ENCODE peak calls at places on chromosomes 11 and 22, in four cellular contexts. D is IMR-90, O is H1, N is mesendoderm. C is an unnamed sample.

GRCh38 chr22:30889996-30890480 is 78.5 kb downstream of the MORC2 start:
- DNase-seq in D (no peak), O (peak; percentile 35), N (no peak), C (no peak)

GRCh38 chr11:104451193-104451592 is 287.2 kb upstream of the PDGFD start:
- DNase-seq in D (no peak), O (no peak), N (no peak), C (no peak)

GRCh38 chr11:75982309-75982708 is 167.3 kb downstream of the UVRAG start:
- DNase-seq in D (no peak), O (no peak), N (peak; percentile 55), C (no peak)

GRCh38 chr11:63882555-63883242 is 34.3 kb downstream of the RCOR2 start:
- DNase-seq in D (no peak), O (peak; percentile 69), N (peak; percentile 96), C (peak; percentile 82)

GRCh38 chr22:49754674-49755590 is 72.7 kb downstream of the BRD1 start:
- DNase-seq in D (no peak), O (no peak), N (no peak), C (peak; percentile 26)

GRCh38 chr22:27008454-27008853 is 351.1 kb downstream of the MIAT start:
- DNase-seq in D (no peak), O (no peak), N (no peak), C (no peak)

GRCh38 chr11:123519797-123520193 is 89.7 kb downstream of the GRAMD1B start:
- DNase-seq in D (no peak), O (no peak), N (no peak), C (no peak)

GRCh38 chr11:12842933-12843636 is 166.0 kb upstream of the RASSF10 start:
- DNase-seq in D (no peak), O (no peak), N (no peak), C (no peak)

GRCh38 chr11:131943296-131943695 is 572.9 kb downstream of the NTM start:
- DNase-seq in D (no peak), O (no peak), N (no peak), C (no peak)

GRCh38 chr11:44235765-44236201 is 74.2 kb downstream of the ALX4 start:
- DNase-seq in D (peak; percentile 31), O (no peak), N (no peak), C (no peak)

GRCh38 chr22:29071261-29072045 is 1.4 kb upstream of the KREMEN1 start:
- DNase-seq in D (peak; percentile 7), O (peak; percentile 78), N (peak; percentile 67), C (peak; percentile 72)

GRCh38 chr22:49878206-49878605 is 24.6 kb downstream of the ZBED4 start:
- DNase-seq in D (no peak), O (no peak), N (no peak), C (no peak)

GRCh38 chr11:66843776-66844495 is 695 bp downstream of the RCE1 start:
- DNase-seq in D (no peak), O (no peak), N (no peak), C (no peak)

GRCh38 chr11:100584201-100584600 is 102.9 kb upstream of the ARHGAP42 start:
- DNase-seq in D (no peak), O (no peak), N (no peak), C (no peak)

GRCh38 chr11:94897330-94897768 is 76.0 kb downstream of the CWC15 start:
- DNase-seq in D (peak; percentile 45), O (peak; percentile 73), N (peak; percentile 56), C (peak; percentile 56)

GRCh38 chr11:97202613-97203292 is 812.9 kb downstream of the JRKL start:
- DNase-seq in D (no peak), O (peak; percentile 55), N (peak; percentile 24), C (no peak)

GRCh38 chr11:10659339-10660216 is 34.0 kb downstream of the IRAG1 start:
- DNase-seq in D (peak; percentile 95), O (no peak), N (peak; percentile 57), C (no peak)

GRCh38 chr22:42581762-42582716 is 28.3 kb downstream of the SERHL2 start:
- DNase-seq in D (peak; percentile 59), O (peak; percentile 88), N (peak; percentile 77), C (peak; percentile 75)

GRCh38 chr22:23649071-23649501 is 17.0 kb upstream of the DRICH1 start:
- DNase-seq in D (no peak), O (no peak), N (no peak), C (no peak)

GRCh38 chr22:36867695-36868094 is 6.9 kb downstream of the NCF4 start:
- DNase-seq in D (no peak), O (no peak), N (no peak), C (no peak)

GRCh38 chr22:36870250-36870649 is 9.4 kb downstream of the NCF4 start:
- DNase-seq in D (no peak), O (no peak), N (no peak), C (no peak)

GRCh38 chr22:36871669-36872081 is 10.9 kb downstream of the NCF4 start:
- DNase-seq in D (no peak), O (no peak), N (peak; percentile 45), C (peak; percentile 56)

GRCh38 chr22:36865346-36865745 is 4.5 kb downstream of the NCF4 start:
- DNase-seq in D (no peak), O (no peak), N (peak; percentile 49), C (peak; percentile 66)

GRCh38 chr22:36868546-36868945 is 7.7 kb downstream of the NCF4 start:
- DNase-seq in D (no peak), O (no peak), N (no peak), C (no peak)
- H3K56ac ChIP-seq in D (no peak overlapping the region), O (no peak overlapping the region), N (no peak overlapping the region), C (no peak overlapping the region)

GRCh38 chr11:128929468-128929867 is 13.2 kb downstream of the TP53AIP1 start:
- DNase-seq in D (peak; percentile 18), O (no peak), N (no peak), C (peak; percentile 42)

GRCh38 chr11:128931066-128931465 is 11.6 kb downstream of the TP53AIP1 start:
- DNase-seq in D (no peak), O (no peak), N (no peak), C (no peak)

GRCh38 chr11:128931661-128932060 is 11.0 kb downstream of the TP53AIP1 start:
- DNase-seq in D (no peak), O (no peak), N (no peak), C (no peak)

GRCh38 chr11:128928400-128928799 is 14.3 kb downstream of the TP53AIP1 start:
- DNase-seq in D (peak; percentile 24), O (no peak), N (no peak), C (no peak)

GRCh38 chr11:128929991-128930390 is 12.7 kb downstream of the TP53AIP1 start:
- DNase-seq in D (peak; percentile 73), O (no peak), N (peak; percentile 37), C (no peak)
- H3K18ac ChIP-seq in D (no peak overlapping the region), O (no peak overlapping the region), N (no peak overlapping the region), C (no peak overlapping the region)

GRCh38 chr11:46590740-46591606 is 2.9 kb downstream of the AMBRA1 start:
- DNase-seq in D (no peak), O (no peak), N (no peak), C (no peak)

GRCh38 chr11:46588915-46589314 is 4.9 kb downstream of the AMBRA1 start:
- DNase-seq in D (no peak), O (no peak), N (no peak), C (no peak)

GRCh38 chr11:46582588-46582987 is 11.2 kb downstream of the AMBRA1 start:
- DNase-seq in D (no peak), O (no peak), N (no peak), C (no peak)

GRCh38 chr11:46593550-46594382 is at the start of gene AMBRA1:
- DNase-seq in D (peak; percentile 92), O (peak; percentile 95), N (peak; percentile 97), C (peak; percentile 91)

GRCh38 chr11:46588131-46588530 is 5.7 kb downstream of the AMBRA1 start:
- DNase-seq in D (peak; percentile 78), O (no peak), N (no peak), C (no peak)
- H3K56ac ChIP-seq in D (no peak overlapping the region), O (no peak overlapping the region), N (no peak overlapping the region), C (no peak overlapping the region)

GRCh38 chr11:60974726-60975125 is 3.2 kb downstream of the CD6 start:
- DNase-seq in D (no peak), O (no peak), N (no peak), C (no peak)

GRCh38 chr11:60982184-60982583 is 10.7 kb downstream of the CD6 start:
- DNase-seq in D (no peak), O (no peak), N (no peak), C (no peak)

GRCh38 chr11:60981515-60981914 is 10.0 kb downstream of the CD6 start:
- DNase-seq in D (no peak), O (no peak), N (no peak), C (no peak)

GRCh38 chr11:60977224-60977623 is 5.7 kb downstream of the CD6 start:
- DNase-seq in D (no peak), O (no peak), N (no peak), C (no peak)

DNA sequence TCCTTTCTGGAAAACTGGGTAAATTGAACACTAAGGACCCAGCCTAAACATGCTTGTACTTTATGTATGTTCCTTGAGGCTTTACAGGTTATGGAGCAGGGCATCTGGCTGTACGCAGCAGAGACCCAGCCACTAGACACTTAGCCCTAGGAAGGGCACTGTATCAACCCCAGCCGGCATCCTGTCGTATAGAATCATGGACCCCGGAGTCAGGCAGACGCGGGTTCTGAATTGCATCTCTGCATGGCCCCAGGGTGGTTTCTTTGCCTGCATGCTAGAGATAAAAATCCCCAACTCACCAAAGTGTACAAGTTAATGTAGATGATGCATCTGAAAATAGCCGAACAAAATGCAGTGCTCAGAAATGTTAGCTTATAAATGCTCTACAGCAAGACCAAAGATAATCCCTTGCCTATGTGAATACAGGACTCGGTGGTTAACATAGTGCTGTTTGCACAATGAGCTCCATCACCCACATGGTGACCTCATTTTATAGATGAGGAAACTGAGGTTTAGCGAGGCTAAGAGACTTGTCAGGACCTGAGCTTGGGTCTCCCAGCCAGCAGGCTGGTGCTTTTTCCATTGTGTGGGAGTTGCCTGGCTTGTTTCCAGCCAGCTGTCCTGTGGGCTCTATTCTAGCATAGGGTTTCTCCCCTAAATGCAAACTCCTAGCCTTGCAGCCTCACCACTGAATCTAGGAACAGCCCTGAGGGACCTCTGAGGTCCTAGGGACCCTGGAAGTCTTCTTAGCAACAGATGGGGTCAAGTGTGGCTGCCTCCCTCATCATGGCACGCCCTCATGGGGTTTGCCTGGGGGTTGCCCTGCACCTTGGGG is 7.3 kb downstream of the CD6 start:
- DNase-seq in D (no peak), O (no peak), N (no peak), C (no peak)
- H3K18ac ChIP-seq in D (no peak overlapping the region), O (no peak overlapping the region), N (no peak overlapping the region), C (no peak overlapping the region)

C was measured in H9.